ENCODE peak calls at places on chromosomes 3 and 15, in four cellular contexts. R, W, A and K are unnamed samples.

GRCh38 chr15:52667597-52667996 is 11.6 kb downstream of the ATOSA start:
- DNase-seq in A (no peak), R (no peak), W (no peak), K (no peak)

GRCh38 chr3:50318615-50319014 is 3.9 kb downstream of the HYAL2 start:
- DNase-seq in A (no peak), W (no peak), R (no peak), K (no peak)

GRCh38 chr3:71062920-71063767 is 520.4 kb downstream of the FOXP1 start:
- DNase-seq in W (no peak), A (peak), R (no peak), K (no peak)

GRCh38 chr3:99250272-99250671 is 348.8 kb upstream of the DCBLD2 start:
- DNase-seq in R (no peak), A (peak), W (no peak), K (no peak)

GRCh38 chr15:39629376-39629775 is 48.5 kb downstream of the THBS1 start:
- DNase-seq in R (no peak), W (no peak), A (peak), K (no peak)

GRCh38 chr3:152915695-152916094 is 80.8 kb downstream of the P2RY1 start:
- DNase-seq in A (no peak), W (peak), R (no peak), K (no peak)

GRCh38 chr3:173502983-173503568 is 105.5 kb downstream of the NLGN1 start:
- DNase-seq in A (peak), W (no peak), R (no peak), K (no peak)

GRCh38 chr3:189393598-189393997 is 221.8 kb downstream of the TPRG1 start:
- DNase-seq in R (no peak), W (no peak), A (no peak), K (no peak)

GRCh38 chr3:143763568-143764162 is 84.6 kb downstream of the SLC9A9 start:
- DNase-seq in A (peak), R (no peak), W (no peak), K (no peak)

GRCh38 chr3:112365035-112365434 is 32.1 kb downstream of the CD200 start:
- DNase-seq in A (no peak), R (no peak), W (no peak), K (no peak)

GRCh38 chr15:89179966-89180875 is 41.2 kb downstream of the RLBP1 start:
- DNase-seq in R (no peak), W (no peak), A (peak), K (no peak)

GRCh38 chr15:42137461-42138261 is 18.8 kb downstream of the PLA2G4F start:
- DNase-seq in R (peak), A (peak), W (peak), K (peak)

GRCh38 chr3:98961161-98962155 is 60.0 kb upstream of the DCBLD2 start:
- DNase-seq in W (no peak), R (no peak), A (peak), K (no peak)

GRCh38 chr15:35755237-35755802 is 209.4 kb upstream of the DPH6 start:
- DNase-seq in A (no peak), W (no peak), R (no peak), K (no peak)

GRCh38 chr3:196941846-196942225 is 492 bp downstream of the NCBP2 start:
- DNase-seq in A (peak), R (no peak), W (no peak), K (no peak)

GRCh38 chr15:64149424-64150235 is 1.9 kb upstream of the SNX22 start:
- DNase-seq in W (peak), A (no peak), R (no peak), K (peak)

GRCh38 chr15:39018966-39019365 is 454.4 kb upstream of the RASGRP1 start:
- DNase-seq in A (peak), W (no peak), R (no peak), K (no peak)

GRCh38 chr3:56806407-56806806 is 4.7 kb upstream of the ARHGEF3 start:
- DNase-seq in W (no peak), A (no peak), R (no peak), K (no peak)

GRCh38 chr3:182028081-182028480 is 316.4 kb downstream of the SOX2 start:
- DNase-seq in R (no peak), W (no peak), A (no peak), K (no peak)

GRCh38 chr15:40843183-40843884 is 514 bp upstream of the SPINT1 start:
- DNase-seq in R (no peak), A (no peak), W (peak), K (no peak)

GRCh38 chr3:78154521-78155186 is 1114.8 kb downstream of the ROBO2 start:
- DNase-seq in W (no peak), R (no peak), A (no peak), K (no peak)

GRCh38 chr3:128714887-128715496 is 11.0 kb upstream of the RAB7A start:
- DNase-seq in W (no peak), A (no peak), R (no peak), K (no peak)

GRCh38 chr15:79540551-79540950 is 108.4 kb downstream of the MINAR1 start:
- DNase-seq in R (no peak), W (peak), A (no peak), K (no peak)

GRCh38 chr3:142863010-142863787 is 25.7 kb downstream of the PCOLCE2 start:
- DNase-seq in A (no peak), R (no peak), W (peak), K (peak)

GRCh38 chr15:71295242-71296031 is 180.2 kb downstream of the THSD4 start:
- DNase-seq in A (peak), R (no peak), W (peak), K (no peak)

GRCh38 chr3:176785207-176785606 is 412.1 kb downstream of the TBL1XR1 start:
- DNase-seq in A (no peak), R (no peak), W (no peak), K (no peak)

GRCh38 chr15:65576669-65577068 is 34.3 kb downstream of the INTS14 start:
- DNase-seq in W (no peak), R (no peak), A (peak), K (no peak)

GRCh38 chr15:41559489-41560177 is 621 bp downstream of the TYRO3 start:
- DNase-seq in A (no peak), W (peak), R (peak), K (peak)

GRCh38 chr3:18099611-18100010 is 325.5 kb downstream of the SATB1 start:
- DNase-seq in A (peak), R (no peak), W (no peak), K (no peak)

GRCh38 chr3:128878556-128879124 is 780 bp upstream of the ACAD9 start:
- DNase-seq in R (no peak), A (peak), W (peak), K (no peak)

GRCh38 chr15:38818156-38818745 is 253.6 kb upstream of the RASGRP1 start:
- DNase-seq in R (peak), A (no peak), W (peak), K (peak)

GRCh38 chr3:29759443-29760033 is 478.7 kb downstream of the RBMS3 start:
- DNase-seq in W (no peak), R (peak), A (peak), K (no peak)

GRCh38 chr3:2589336-2589969 is 490.8 kb downstream of the CNTN4 start:
- DNase-seq in A (no peak), R (no peak), W (no peak), K (no peak)

GRCh38 chr15:78944669-78945407 is at the start of gene CTSH:
- DNase-seq in A (peak), W (peak), R (peak), K (peak)

GRCh38 chr3:67486883-67487282 is 167.5 kb downstream of the SUCLG2 start:
- DNase-seq in R (no peak), W (no peak), A (no peak), K (no peak)

GRCh38 chr15:49627407-49627877 is 6.6 kb downstream of the DTWD1 start:
- DNase-seq in R (no peak), W (no peak), A (peak), K (no peak)

GRCh38 chr15:60551781-60552161 is 72.8 kb upstream of the ICE2 start:
- DNase-seq in R (no peak), A (no peak), W (peak), K (no peak)

GRCh38 chr3:194905696-194906095 is 220.0 kb downstream of the FAM43A start:
- DNase-seq in A (peak), W (no peak), R (no peak), K (no peak)

GRCh38 chr15:31399544-31400171 is 73.0 kb downstream of the KLF13 start:
- DNase-seq in A (peak), R (no peak), W (no peak), K (no peak)

GRCh38 chr3:124761935-124762334 is 31.7 kb downstream of the UMPS start:
- DNase-seq in W (no peak), A (no peak), R (no peak), K (no peak)
- H2BK5ac ChIP-seq in W (no peak), A (no peak), R (no peak), K (no peak)

DNA sequence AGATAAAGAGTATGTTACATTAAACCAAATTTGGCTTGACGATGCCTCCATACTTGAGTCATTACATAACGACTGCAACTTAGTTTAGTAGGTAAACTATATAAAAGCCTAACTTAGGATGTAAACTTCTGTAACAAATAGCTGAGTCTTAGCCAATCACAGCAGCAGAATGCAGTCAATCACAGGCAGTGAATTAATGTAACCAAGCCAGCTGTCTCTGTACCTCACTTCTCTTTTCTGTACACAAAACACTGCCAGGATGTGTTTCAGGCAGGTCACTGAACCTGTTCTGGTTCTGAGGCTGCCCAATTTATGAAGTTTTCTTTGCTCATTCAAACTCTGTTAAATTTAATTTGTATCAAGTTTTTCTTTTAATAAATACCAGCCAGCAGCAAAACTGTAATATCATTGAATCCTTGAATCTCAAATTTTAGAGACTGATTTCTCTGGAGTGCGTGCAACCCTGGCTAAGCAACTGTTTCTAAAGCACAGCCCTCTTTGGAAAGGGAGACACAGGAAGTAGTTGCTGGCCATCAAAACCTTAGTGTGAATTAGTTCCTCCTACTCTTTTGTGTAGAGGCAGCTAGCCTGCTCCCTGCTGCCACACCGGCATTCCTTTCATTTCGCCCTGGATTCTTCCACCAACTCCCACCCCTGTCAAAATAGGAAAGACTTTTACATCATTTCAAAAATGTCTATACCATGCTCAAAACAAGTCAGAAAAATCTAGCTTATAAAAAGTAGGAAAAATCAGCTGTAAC is 15.2 kb downstream of the RFTN1 start:
- DNase-seq in R (no peak), W (peak), A (no peak), K (peak)
- H2BK5ac ChIP-seq in R (no peak), W (no peak), A (no peak), K (no peak)

GRCh38 chr3:185928532-185928931 is 9.3 kb downstream of the TRA2B start:
- DNase-seq in A (no peak), W (no peak), R (no peak), K (no peak)

GRCh38 chr3:185927501-185928200 is 10.2 kb downstream of the TRA2B start:
- DNase-seq in A (no peak), R (no peak), W (no peak), K (no peak)

GRCh38 chr3:185931777-185932176 is 6.0 kb downstream of the TRA2B start:
- DNase-seq in R (no peak), W (no peak), A (no peak), K (no peak)

GRCh38 chr3:185930393-185931107 is 7.3 kb downstream of the TRA2B start:
- DNase-seq in W (no peak), R (no peak), A (peak), K (no peak)

GRCh38 chr3:185929192-185930151 is 8.3 kb downstream of the TRA2B start:
- DNase-seq in A (peak), W (peak), R (no peak), K (no peak)
- H2BK5ac ChIP-seq in A (no peak), W (no peak), R (no peak), K (no peak)

GRCh38 chr3:4125576-4125975 is 177.6 kb upstream of the SETMAR start:
- DNase-seq in W (no peak), A (no peak), R (no peak), K (no peak)
- H2BK5ac ChIP-seq in W (no peak), A (no peak), R (no peak), K (no peak)

GRCh38 chr3:53346514-53346913 is 829 bp downstream of the DCP1A start:
- DNase-seq in W (peak), R (peak), A (no peak), K (no peak)
- H2BK5ac ChIP-seq in W (no peak), R (no peak), A (peak), K (no peak)

DNA sequence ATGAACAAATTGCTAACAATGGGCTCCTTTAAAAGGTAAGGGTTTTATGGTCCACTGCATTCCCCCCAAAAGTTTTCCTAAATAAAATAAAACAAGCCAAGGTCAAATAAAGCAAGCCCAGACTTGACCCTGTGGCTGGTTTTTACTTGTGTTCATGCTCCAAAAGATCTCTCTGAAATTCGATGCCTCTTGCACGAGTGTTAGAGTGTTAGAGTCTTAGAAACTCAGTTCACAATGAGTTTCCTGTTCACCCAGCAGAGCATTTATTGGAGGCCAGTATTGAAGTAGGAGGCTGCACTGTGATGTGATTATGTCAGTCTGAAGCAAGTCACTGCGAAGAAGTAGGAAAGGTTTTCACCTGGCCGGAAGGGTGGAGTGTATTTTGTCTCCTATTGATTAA is 59.9 kb upstream of the LRTM1 start:
- DNase-seq in W (no peak), R (no peak), A (no peak), K (no peak)
- H2BK5ac ChIP-seq in W (no peak), R (no peak), A (no peak), K (no peak)

GRCh38 chr15:69600556-69601085 is 148.0 kb downstream of the RPLP1 start:
- DNase-seq in R (no peak), W (no peak), A (no peak), K (no peak)
- H2BK5ac ChIP-seq in R (no peak), W (no peak), A (no peak), K (no peak)

GRCh38 chr3:101848326-101848725 is 988 bp upstream of the NFKBIZ start:
- DNase-seq in W (no peak), R (no peak), A (no peak), K (no peak)

GRCh38 chr3:101850327-101851048 is 1.2 kb downstream of the NFKBIZ start:
- DNase-seq in A (peak), W (no peak), R (no peak), K (no peak)

GRCh38 chr3:101847328-101847727 is 2.0 kb upstream of the NFKBIZ start:
- DNase-seq in A (no peak), W (no peak), R (no peak), K (no peak)

GRCh38 chr3:101849714-101850326 is 506 bp downstream of the NFKBIZ start:
- DNase-seq in W (peak), A (no peak), R (peak), K (peak)

GRCh38 chr3:101848754-101849713 is at the start of gene NFKBIZ:
- DNase-seq in A (peak), W (peak), R (peak), K (peak)
- H2BK5ac ChIP-seq in A (peak), W (peak), R (no peak), K (no peak)

GRCh38 chr3:126314305-126315082 is 42.7 kb downstream of the KLF15 start:
- DNase-seq in A (no peak), W (no peak), R (no peak), K (peak)
- H2BK5ac ChIP-seq in A (no peak), W (no peak), R (peak), K (no peak)

GRCh38 chr3:171553085-171553484 is 92.9 kb upstream of the TNIK start:
- DNase-seq in R (no peak), W (no peak), A (no peak), K (no peak)

GRCh38 chr3:171551296-171551695 is 91.1 kb upstream of the TNIK start:
- DNase-seq in W (no peak), R (no peak), A (no peak), K (no peak)

GRCh38 chr3:171543759-171544284 is 83.6 kb upstream of the TNIK start:
- DNase-seq in W (no peak), R (no peak), A (no peak), K (no peak)

GRCh38 chr3:171552525-171552924 is 92.3 kb upstream of the TNIK start:
- DNase-seq in A (no peak), R (no peak), W (no peak), K (no peak)

GRCh38 chr3:171548918-171549317 is 88.7 kb upstream of the TNIK start:
- DNase-seq in W (no peak), R (no peak), A (peak), K (no peak)
- H2BK5ac ChIP-seq in W (no peak), R (no peak), A (no peak), K (no peak)